ENCODE peak calls at places on chromosome X, in six cellular contexts. N is T-helper 22 cell; S is hepatic stellate cell; I is activated CD4-positive, alpha-beta T cell treated with anti-CD3 and anti-CD28 coated beads, Interleukin-2, amount 50 U/mL, for 4 hours; C is ecto neural progenitor cell; J is fibroblast of the aortic adventitia. M is an unnamed sample.

GRCh38 chrX:31547816-31548215 is 476.0 kb upstream of the FTHL17 start:
- DNase-seq in N (no peak), S (no peak), I (no peak), C (no peak), J (no peak), M (no peak)

GRCh38 chrX:40018021-40018420 is 79.7 kb downstream of the BCOR start:
- DNase-seq in N (no peak), S (no peak), I (no peak), C (no peak), J (no peak), M (no peak)

GRCh38 chrX:2188316-2188715 is 312.5 kb downstream of the DHRSX start:
- DNase-seq in N (no peak), S (peak), I (no peak), C (no peak), J (no peak), M (no peak)

GRCh38 chrX:16870861-16871584 is 861 bp upstream of the RBBP7 start:
- DNase-seq in N (no peak), S (no peak), I (no peak), C (peak), J (no peak), M (no peak)

GRCh38 chrX:153633607-153634180 is 13.3 kb upstream of the DUSP9 start:
- DNase-seq in N (no peak), S (no peak), I (no peak), C (no peak), J (no peak), M (no peak)

GRCh38 chrX:10533686-10534365 is 86.6 kb downstream of the MID1 start:
- DNase-seq in N (no peak), S (no peak), I (no peak), C (no peak), J (no peak), M (no peak)

GRCh38 chrX:81114757-81115156 is 87.0 kb downstream of the HMGN5 start:
- DNase-seq in N (no peak), S (no peak), I (no peak), C (no peak), J (no peak), M (no peak)

GRCh38 chrX:84046403-84046984 is 141.5 kb downstream of the RPS6KA6 start:
- DNase-seq in N (no peak), S (peak), I (no peak), C (no peak), J (peak), M (no peak)

GRCh38 chrX:53320543-53321215 is 39.3 kb upstream of the IQSEC2 start:
- DNase-seq in N (no peak), S (no peak), I (peak), C (no peak), J (no peak), M (no peak)

GRCh38 chrX:153900806-153901752 is 3.4 kb upstream of the AVPR2 start:
- DNase-seq in N (peak), S (peak), I (peak), C (no peak), J (peak), M (peak)

M was measured in stimulated activated naive CD4-positive, alpha-beta T cell treated with Interleukin-2 at 50 U/mL for 16 hours.